ENCODE peak calls at places on chromosomes 5 and 9, in seven cellular contexts. M is IMR-90, U is HCT116, J is endothelial cell of umbilical vein, Z is uterus, I is transverse colon, N is adrenal gland. B is an unnamed sample.

GRCh38 chr5:102450313-102450990 is 48.3 kb downstream of the SLCO6A1 start:
- DNase-seq in M (no peak), U (peak), J (no peak), Z (no peak), I (no peak), N (no peak), B (no peak)

GRCh38 chr5:65262590-65263189 is 219.0 kb downstream of the ADAMTS6 start:
- DNase-seq in M (peak), U (no peak), J (peak), Z (peak), I (no peak), N (no peak), B (peak)

GRCh38 chr9:85212209-85212608 is 529.5 kb downstream of the AGTPBP1 start:
- DNase-seq in M (no peak), U (peak), J (peak), Z (no peak), I (no peak), N (no peak), B (peak)

GRCh38 chr9:135791431-135792267 is 89.7 kb downstream of the KCNT1 start:
- DNase-seq in M (no peak), U (no peak), J (no peak), Z (no peak), I (no peak), N (no peak), B (no peak)

GRCh38 chr5:55427157-55427556 is 107.6 kb downstream of the PLPP1 start:
- DNase-seq in M (peak), U (no peak), J (peak), Z (no peak), I (no peak), N (peak), B (peak)

GRCh38 chr9:81686614-81687520 is 2.5 kb downstream of the TLE1 start:
- DNase-seq in M (peak), U (peak), J (peak), Z (peak), I (peak), N (peak), B (peak)

GRCh38 chr5:175325681-175326080 is 118.3 kb downstream of the DRD1 start:
- DNase-seq in M (peak), U (no peak), J (no peak), Z (no peak), I (no peak), N (no peak), B (no peak)

GRCh38 chr9:105117111-105117682 is 127.3 kb upstream of the SLC44A1 start:
- DNase-seq in M (no peak), U (no peak), J (no peak), Z (no peak), I (no peak), N (no peak), B (no peak)

GRCh38 chr5:151345808-151346478 is 1.4 kb downstream of the SLC36A2 start:
- DNase-seq in M (peak), U (no peak), J (no peak), Z (no peak), I (no peak), N (no peak), B (no peak)

GRCh38 chr9:79572032-79572890 is 496 bp downstream of the TLE4 start:
- DNase-seq in M (peak), U (no peak), J (peak), Z (peak), I (peak), N (peak), B (peak)

GRCh38 chr9:73402081-73403028 is 250.7 kb downstream of the ANXA1 start:
- DNase-seq in M (no peak), U (no peak), J (no peak), Z (no peak), I (no peak), N (no peak), B (no peak)

GRCh38 chr5:34564706-34565235 is 91.4 kb upstream of the RAI14 start:
- DNase-seq in M (no peak), U (no peak), J (no peak), Z (peak), I (no peak), N (peak), B (no peak)

GRCh38 chr5:40191041-40191550 is 488.6 kb upstream of the PTGER4 start:
- DNase-seq in M (no peak), U (no peak), J (peak), Z (no peak), I (no peak), N (no peak), B (no peak)

GRCh38 chr5:158991391-158991790 is 108.3 kb downstream of the EBF1 start:
- DNase-seq in M (peak), U (no peak), J (no peak), Z (no peak), I (no peak), N (no peak), B (no peak)

GRCh38 chr9:82031538-82032280 is 43.1 kb downstream of the SPATA31D1 start:
- DNase-seq in M (peak), U (peak), J (no peak), Z (peak), I (no peak), N (peak), B (no peak)

GRCh38 chr5:142201471-142201887 is 92.9 kb downstream of the NDFIP1 start:
- DNase-seq in M (peak), U (peak), J (peak), Z (no peak), I (no peak), N (no peak), B (no peak)

GRCh38 chr5:158423623-158424200 is 564.8 kb upstream of the CLINT1 start:
- DNase-seq in M (peak), U (no peak), J (peak), Z (no peak), I (no peak), N (no peak), B (no peak)

GRCh38 chr9:95242613-95243012 is 74.9 kb downstream of the FANCC start:
- DNase-seq in M (no peak), U (no peak), J (no peak), Z (no peak), I (no peak), N (no peak), B (no peak)

GRCh38 chr9:98248737-98249474 is 6.5 kb downstream of the TBC1D2 start:
- DNase-seq in M (peak), U (no peak), J (peak), Z (peak), I (peak), N (peak), B (peak)
- TF ChIP-seq POLR2A in M (peak), U (no peak), J (peak), Z (no peak), I (no peak), N (no peak), B (no peak)

DNA sequence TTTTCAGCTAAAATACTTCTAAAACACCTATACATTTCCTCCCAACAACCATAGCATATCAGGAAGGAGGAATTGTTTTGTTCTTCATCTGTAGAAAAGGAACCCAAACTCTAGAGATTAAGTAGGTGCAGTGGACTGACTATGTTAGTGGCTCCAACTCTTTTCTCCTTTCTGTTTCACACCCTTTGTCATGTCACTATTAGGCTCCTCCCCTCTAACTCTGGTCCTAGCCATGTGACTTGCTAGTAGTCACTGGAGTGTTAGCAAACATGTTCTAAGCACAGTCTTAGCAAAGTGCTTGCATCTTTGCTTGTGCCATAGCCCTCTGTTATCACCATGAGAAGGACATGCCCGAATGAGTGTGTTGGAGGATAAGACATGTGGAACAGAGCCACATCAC is 55.3 kb upstream of the PPP3R2 start:
- DNase-seq in M (no peak), U (no peak), J (no peak), Z (no peak), I (no peak), N (no peak), B (peak)
- TF ChIP-seq POLR2A in M (no peak), U (no peak), J (no peak), Z (no peak), I (no peak), N (no peak), B (peak)

GRCh38 chr9:89317282-89317681 is 1.0 kb upstream of the SECISBP2 start:
- DNase-seq in M (no peak), U (no peak), J (no peak), Z (no peak), I (no peak), N (no peak), B (no peak)
- TF ChIP-seq POLR2A in M (no peak), U (no peak), J (peak), Z (no peak), I (no peak), N (no peak), B (no peak)

GRCh38 chr5:177431317-177432142 is 5.1 kb downstream of the GRK6 start:
- DNase-seq in M (no peak), U (no peak), J (no peak), Z (no peak), I (peak), N (no peak), B (no peak)
- TF ChIP-seq POLR2A in M (no peak), U (no peak), J (no peak), Z (no peak), I (no peak), N (no peak), B (no peak)

GRCh38 chr9:68780377-68780707 is 75.3 kb downstream of the PIP5K1B start:
- DNase-seq in M (no peak), U (no peak), J (no peak), Z (no peak), I (no peak), N (no peak), B (peak)

GRCh38 chr9:68778635-68779034 is 73.6 kb downstream of the PIP5K1B start:
- DNase-seq in M (no peak), U (no peak), J (no peak), Z (no peak), I (no peak), N (no peak), B (peak)

GRCh38 chr9:68781866-68782265 is 76.8 kb downstream of the PIP5K1B start:
- DNase-seq in M (no peak), U (no peak), J (no peak), Z (no peak), I (no peak), N (no peak), B (peak)

GRCh38 chr9:68780735-68781134 is 75.7 kb downstream of the PIP5K1B start:
- DNase-seq in M (peak), U (no peak), J (no peak), Z (no peak), I (peak), N (no peak), B (peak)

GRCh38 chr9:68779558-68780376 is 74.7 kb downstream of the PIP5K1B start:
- DNase-seq in M (peak), U (peak), J (peak), Z (peak), I (peak), N (peak), B (peak)
- TF ChIP-seq POLR2A in M (peak), U (no peak), J (peak), Z (peak), I (peak), N (peak), B (peak)

GRCh38 chr5:74542477-74542876 is 98.1 kb downstream of the ENC1 start:
- DNase-seq in M (no peak), U (no peak), J (peak), Z (no peak), I (no peak), N (no peak), B (no peak)

GRCh38 chr5:74541381-74541781 is 99.1 kb downstream of the ENC1 start:
- DNase-seq in M (peak), U (no peak), J (no peak), Z (no peak), I (no peak), N (no peak), B (no peak)

GRCh38 chr5:74544811-74545210 is 95.7 kb downstream of the ENC1 start:
- DNase-seq in M (no peak), U (no peak), J (no peak), Z (no peak), I (no peak), N (no peak), B (no peak)

GRCh38 chr5:74540582-74540981 is 99.9 kb downstream of the ENC1 start:
- DNase-seq in M (no peak), U (no peak), J (no peak), Z (no peak), I (no peak), N (no peak), B (no peak)

DNA sequence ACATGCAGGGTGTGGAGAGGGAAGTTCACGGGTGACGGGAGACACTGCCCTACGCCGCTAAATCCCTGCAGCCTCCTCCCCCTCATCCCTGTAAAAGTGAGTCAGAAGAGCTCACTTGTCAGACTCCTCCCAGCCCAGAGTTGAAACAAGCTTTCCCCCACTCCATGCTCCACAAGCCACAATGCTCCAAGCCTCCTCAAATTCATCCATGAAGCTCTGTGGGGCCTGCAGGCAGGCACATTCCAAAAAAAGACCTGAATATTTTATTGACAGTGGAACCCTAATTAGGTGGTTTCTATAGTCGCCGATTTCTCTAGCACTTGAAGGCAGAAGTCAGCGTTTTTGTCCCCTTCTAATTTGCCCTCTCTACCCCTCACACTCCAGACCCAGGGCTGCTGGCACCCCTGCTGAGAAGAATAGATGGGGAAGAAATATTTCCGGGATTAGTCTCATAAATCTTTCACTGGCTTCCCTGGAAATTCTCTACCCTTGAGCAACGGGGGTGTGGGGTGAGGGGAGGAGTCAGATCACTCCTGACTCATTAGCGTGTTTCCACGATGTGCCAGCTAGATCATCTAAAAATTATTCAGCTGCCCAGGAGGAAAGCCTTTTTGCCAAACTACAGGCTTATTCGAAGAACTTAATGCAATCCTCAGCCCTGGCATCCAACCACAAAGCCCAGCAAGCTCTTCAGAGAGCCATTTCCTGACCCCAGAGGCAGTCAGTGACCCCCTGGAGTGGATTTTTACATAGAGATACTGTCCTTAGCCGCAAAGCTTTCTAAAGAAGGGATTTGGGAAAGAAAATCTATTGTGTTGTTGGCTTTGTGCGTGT is 97.1 kb downstream of the ENC1 start:
- DNase-seq in M (peak), U (peak), J (peak), Z (peak), I (no peak), N (no peak), B (no peak)
- TF ChIP-seq POLR2A in M (no peak), U (no peak), J (peak), Z (no peak), I (no peak), N (no peak), B (no peak)

GRCh38 chr5:149357370-149358293 is at the start of gene PCYOX1L:
- DNase-seq in M (peak), U (peak), J (peak), Z (peak), I (peak), N (peak), B (peak)
- TF ChIP-seq POLR2A in M (no peak), U (peak), J (peak), Z (peak), I (no peak), N (peak), B (peak)

DNA sequence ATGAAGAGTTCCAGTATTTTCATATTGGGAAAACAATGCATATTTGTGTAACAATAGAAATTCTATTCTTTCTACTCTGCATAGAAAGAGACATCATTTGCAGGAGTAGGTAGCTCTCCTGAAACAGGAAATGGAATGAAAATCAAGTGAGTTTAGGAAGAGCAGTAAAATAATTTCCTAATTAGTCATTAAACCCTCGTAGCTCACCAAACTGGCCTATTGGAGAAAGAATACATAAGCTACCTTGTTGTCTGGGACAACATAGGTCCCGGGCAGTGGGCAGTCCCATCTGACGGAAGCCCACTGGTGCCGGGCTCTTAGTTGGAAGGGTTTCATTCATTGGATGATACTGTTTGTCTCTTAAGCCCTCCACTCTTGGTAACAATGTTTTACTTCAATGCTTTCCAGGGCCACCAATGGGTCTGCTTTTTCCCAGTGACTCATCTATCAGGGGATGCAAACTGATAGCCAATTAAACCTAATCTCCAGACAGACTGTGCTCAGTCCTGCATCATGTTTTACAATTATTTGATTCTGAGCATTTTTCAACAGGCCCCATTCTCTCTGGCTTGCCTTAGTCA is 46.6 kb downstream of the GNA14 start:
- DNase-seq in M (no peak), U (no peak), J (no peak), Z (no peak), I (no peak), N (no peak), B (no peak)
- TF ChIP-seq POLR2A in M (no peak), U (no peak), J (no peak), Z (no peak), I (no peak), N (no peak), B (no peak)

GRCh38 chr9:127405344-127406125 is 8.6 kb downstream of the SLC2A8 start:
- DNase-seq in M (no peak), U (no peak), J (no peak), Z (no peak), I (no peak), N (no peak), B (no peak)

GRCh38 chr9:127402401-127403090 is 5.6 kb downstream of the SLC2A8 start:
- DNase-seq in M (no peak), U (no peak), J (no peak), Z (no peak), I (no peak), N (no peak), B (no peak)

GRCh38 chr9:127406799-127407504 is 10.0 kb downstream of the SLC2A8 start:
- DNase-seq in M (no peak), U (no peak), J (no peak), Z (no peak), I (no peak), N (no peak), B (no peak)

GRCh38 chr9:127403507-127404192 is 6.7 kb downstream of the SLC2A8 start:
- DNase-seq in M (no peak), U (no peak), J (no peak), Z (no peak), I (no peak), N (no peak), B (no peak)

GRCh38 chr9:127404631-127405030 is 7.7 kb downstream of the SLC2A8 start:
- DNase-seq in M (no peak), U (no peak), J (no peak), Z (no peak), I (no peak), N (no peak), B (no peak)
- TF ChIP-seq POLR2A in M (no peak), U (no peak), J (no peak), Z (no peak), I (no peak), N (no peak), B (no peak)